ENCODE peak calls at places on chromosomes 3 and 15, in four cellular contexts. E is left cardiac atrium, N is fibroblast of lung, A is NCI-H524. R is an unnamed sample.

GRCh38 chr3:136326316-136326715 is 76.2 kb downstream of the PCCB start:
- DNase-seq in E (no peak), N (no peak), A (no peak), R (no peak)

GRCh38 chr3:172125963-172126403 is 86.6 kb downstream of the FNDC3B start:
- DNase-seq in E (peak), N (peak), A (no peak), R (no peak)

GRCh38 chr3:10173095-10173925 is 8.6 kb downstream of the IRAK2 start:
- DNase-seq in E (no peak), N (no peak), A (no peak), R (no peak)

GRCh38 chr3:129027544-129027880 is 26.4 kb downstream of the EFCC1 start:
- DNase-seq in E (no peak), N (no peak), A (no peak), R (no peak)

GRCh38 chr15:84872009-84872900 is 12.2 kb upstream of the SLC28A1 start:
- DNase-seq in E (no peak), N (no peak), A (no peak), R (no peak)

GRCh38 chr3:97821413-97821809 is 400 bp upstream of the CRYBG3 start:
- DNase-seq in E (no peak), N (peak), A (peak), R (peak)

GRCh38 chr3:172836390-172836997 is 86.0 kb downstream of the ECT2 start:
- DNase-seq in E (peak), N (peak), A (peak), R (peak)

GRCh38 chr15:39145854-39146253 is 435.0 kb upstream of the THBS1 start:
- DNase-seq in E (no peak), N (peak), A (no peak), R (no peak)

GRCh38 chr3:115525726-115526125 is 97.6 kb upstream of the GAP43 start:
- DNase-seq in E (no peak), N (no peak), A (no peak), R (no peak)

GRCh38 chr15:79595271-79595670 is 163.1 kb downstream of the MINAR1 start:
- DNase-seq in E (no peak), N (no peak), A (peak), R (peak)

GRCh38 chr3:106540743-106541142 is 671.9 kb upstream of the CBLB start:
- DNase-seq in E (no peak), N (no peak), A (no peak), R (no peak)

GRCh38 chr3:194871143-194871863 is 185.6 kb downstream of the FAM43A start:
- DNase-seq in E (peak), N (peak), A (peak), R (peak)

GRCh38 chr15:60695713-60696522 is 217.0 kb upstream of the ICE2 start:
- DNase-seq in E (no peak), N (no peak), A (no peak), R (no peak)

GRCh38 chr15:40693904-40694705 is 869 bp upstream of the RAD51 start:
- DNase-seq in E (no peak), N (no peak), A (no peak), R (no peak)

GRCh38 chr3:14371573-14372474 is 30.6 kb upstream of the SLC6A6 start:
- DNase-seq in E (peak), N (peak), A (peak), R (no peak)

GRCh38 chr3:44976002-44976815 is at the start of the genes EXOSC7 and ZDHHC3:
- DNase-seq in E (peak), N (peak), A (peak), R (peak)

GRCh38 chr3:101011086-101011485 is 17.9 kb upstream of the ABI3BP start:
- DNase-seq in E (no peak), N (no peak), A (no peak), R (no peak)

GRCh38 chr3:146554168-146554760 is 9.9 kb upstream of the PLSCR1 start:
- DNase-seq in E (no peak), N (peak), A (no peak), R (no peak)

GRCh38 chr15:48810414-48811324 is at the start of gene CEP152:
- DNase-seq in E (peak), N (peak), A (peak), R (peak)

GRCh38 chr15:57306944-57307411 is 69.3 kb upstream of the CGNL1 start:
- DNase-seq in E (no peak), N (no peak), A (no peak), R (no peak)

GRCh38 chr3:152786977-152787681 is 47.8 kb upstream of the P2RY1 start:
- DNase-seq in E (no peak), N (peak), A (no peak), R (no peak)

GRCh38 chr3:67876261-67876660 is 221.8 kb upstream of the SUCLG2 start:
- DNase-seq in E (no peak), N (no peak), A (no peak), R (no peak)

GRCh38 chr3:12990781-12991480 is 82.3 kb downstream of the IQSEC1 start:
- DNase-seq in E (no peak), N (peak), A (peak), R (no peak)

GRCh38 chr3:154819491-154819890 is 260.6 kb upstream of the MME start:
- DNase-seq in E (no peak), N (no peak), A (no peak), R (no peak)

GRCh38 chr3:140472621-140473020 is 205.2 kb upstream of the TRIM42 start:
- DNase-seq in E (no peak), N (no peak), A (no peak), R (no peak)

R was measured in D341Med.